ENCODE peak calls at places on chromosomes 7 and 10, in five cellular contexts. P is adrenal gland, Y is OCI-LY7, D is SJSA1, H is heart right ventricle. X is an unnamed sample.
A peak's percentile ranks its signal among the peaks of the same experiment; 100 is the strongest.

GRCh38 chr10:18886102-18886501 is 162.5 kb upstream of the MALRD1 start:
- DNase-seq in P (peak; percentile 10), Y (no peak), D (no peak), H (no peak), X (no peak)

GRCh38 chr10:77131214-77131613 is 506.4 kb downstream of the KCNMA1 start:
- DNase-seq in P (no peak), Y (no peak), D (no peak), H (no peak), X (no peak)

GRCh38 chr10:101687088-101687487 is 7.9 kb downstream of the FBXW4 start:
- DNase-seq in P (no peak), Y (no peak), D (no peak), H (no peak), X (no peak)

GRCh38 chr10:91796332-91797076 is 1.7 kb upstream of the TNKS2 start:
- DNase-seq in P (peak; percentile 31), Y (peak; percentile 65), D (no peak), H (peak; percentile 19), X (no peak)

GRCh38 chr7:44289341-44290249 is 35.8 kb downstream of the CAMK2B start:
- DNase-seq in P (peak; percentile 4), Y (no peak), D (peak; percentile 39), H (peak; percentile 9), X (no peak)

GRCh38 chr10:31799181-31799580 is 129.4 kb downstream of the ARHGAP12 start:
- DNase-seq in P (no peak), Y (no peak), D (no peak), H (no peak), X (no peak)

GRCh38 chr10:125000366-125001312 is 58.7 kb downstream of the ZRANB1 start:
- DNase-seq in P (peak; percentile 67), Y (no peak), D (no peak), H (no peak), X (no peak)

GRCh38 chr10:123149568-123150228 is 1.8 kb downstream of the HMX2 start:
- DNase-seq in P (no peak), Y (no peak), D (no peak), H (no peak), X (no peak)

GRCh38 chr7:3215624-3216585 is 85.1 kb upstream of the SDK1 start:
- DNase-seq in P (no peak), Y (no peak), D (peak; percentile 23), H (no peak), X (no peak)

GRCh38 chr7:2979951-2980350 is 63.7 kb downstream of the CARD11 start:
- DNase-seq in P (no peak), Y (no peak), D (no peak), H (no peak), X (no peak)

GRCh38 chr10:61754553-61755540 is 92.1 kb downstream of the CABCOCO1 start:
- DNase-seq in P (no peak), Y (no peak), D (no peak), H (no peak), X (no peak)

GRCh38 chr7:8423057-8423456 is 10.4 kb upstream of the NXPH1 start:
- DNase-seq in P (no peak), Y (no peak), D (no peak), H (no peak), X (no peak)

GRCh38 chr7:100441641-100442535 is 5.6 kb upstream of the PPP1R35 start:
- DNase-seq in P (no peak), Y (no peak), D (no peak), H (no peak), X (no peak)

GRCh38 chr10:924524-924859 is 7.0 kb downstream of the LARP4B start:
- DNase-seq in P (no peak), Y (no peak), D (no peak), H (no peak), X (no peak)
- H3K4me3 ChIP-seq in P (no peak overlapping the region), Y (no peak overlapping the region), D (no peak overlapping the region), H (no peak overlapping the region), X (no peak overlapping the region)

DNA sequence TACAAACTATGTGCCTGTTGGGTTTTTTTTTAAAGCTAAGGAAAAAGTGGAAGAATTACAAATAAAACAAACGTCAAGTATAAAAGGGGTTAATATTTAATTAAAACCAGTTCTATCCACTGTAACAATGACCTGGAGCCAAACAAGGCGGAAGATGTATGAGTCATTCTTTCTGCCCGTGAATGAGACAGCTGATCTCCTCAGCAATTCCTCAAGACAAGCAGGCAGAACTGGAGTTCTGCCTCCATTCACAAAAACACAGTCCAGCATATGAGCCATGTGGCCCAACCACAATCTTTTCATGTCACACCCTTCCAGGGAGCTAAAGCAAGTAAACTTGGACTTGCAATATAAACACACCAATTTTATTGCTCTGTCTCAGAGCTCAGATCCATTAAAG is 8.4 kb downstream of the ETV1 start:
- DNase-seq in P (peak; percentile 63), Y (no peak), D (peak; percentile 73), H (no peak), X (no peak)
- H3K27ac ChIP-seq in P (no peak overlapping the region), Y (no peak overlapping the region), D (peak overlapping the region; percentile 67), H (peak overlapping the region; percentile 36), X (no peak overlapping the region)

GRCh38 chr10:11877506-11877905 is 54.4 kb downstream of the PROSER2 start:
- DNase-seq in P (no peak), Y (no peak), D (no peak), H (no peak), X (no peak)

GRCh38 chr10:11875499-11876281 is 52.5 kb downstream of the PROSER2 start:
- DNase-seq in P (peak; percentile 84), Y (no peak), D (peak; percentile 90), H (peak; percentile 73), X (no peak)

GRCh38 chr10:11876805-11877395 is 53.7 kb downstream of the PROSER2 start:
- DNase-seq in P (no peak), Y (no peak), D (no peak), H (no peak), X (no peak)

GRCh38 chr10:11874568-11875182 is 51.5 kb downstream of the PROSER2 start:
- DNase-seq in P (no peak), Y (no peak), D (no peak), H (no peak), X (peak; percentile 54)

GRCh38 chr10:11875183-11875498 is 52.0 kb downstream of the PROSER2 start:
- DNase-seq in P (no peak), Y (no peak), D (no peak), H (no peak), X (no peak)
- H3K4me3 ChIP-seq in P (no peak overlapping the region), Y (no peak overlapping the region), D (no peak overlapping the region), H (no peak overlapping the region), X (no peak overlapping the region)

DNA sequence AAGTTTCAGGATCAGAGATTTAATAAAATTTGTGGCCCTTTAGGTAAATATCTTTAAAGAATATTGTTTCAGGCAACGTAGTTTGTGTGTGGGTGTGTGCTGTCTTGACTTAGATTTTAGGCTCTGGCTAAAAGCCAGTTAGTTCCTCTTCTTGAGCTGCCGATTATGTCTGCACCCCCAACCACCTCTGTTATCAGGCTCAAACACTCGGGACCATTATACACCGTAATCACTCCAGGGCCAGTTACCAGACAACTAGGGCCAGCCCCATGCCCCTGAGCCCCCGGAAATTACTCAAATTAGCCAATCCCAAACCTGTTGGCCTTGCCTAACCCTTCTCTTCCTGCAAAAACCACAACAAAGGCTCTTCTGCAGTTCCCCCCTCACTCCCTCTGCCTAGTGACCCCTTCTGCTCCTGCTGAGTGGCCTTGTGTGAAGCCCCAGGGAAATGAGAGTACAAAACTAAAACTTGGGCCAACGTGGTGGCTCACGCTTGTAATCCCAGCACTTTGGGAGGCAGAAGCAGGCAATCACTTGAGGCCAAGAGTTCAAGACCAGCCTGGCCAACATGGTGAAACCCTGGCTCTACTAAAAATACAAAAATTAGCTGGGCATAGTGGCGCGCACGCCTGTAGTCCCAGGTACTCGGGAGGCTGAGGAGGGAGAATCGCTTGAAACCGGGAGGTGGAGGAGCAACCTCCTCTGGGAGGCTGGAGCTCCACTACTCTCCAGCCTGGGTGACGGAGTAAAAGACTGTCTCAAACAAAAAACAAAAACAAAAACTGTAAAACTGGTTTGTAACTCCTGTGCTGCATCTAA is 9.2 kb upstream of the HNRNPF start:
- DNase-seq in P (no peak), Y (peak; percentile 87), D (no peak), H (no peak), X (no peak)
- H3K27ac ChIP-seq in P (no peak overlapping the region), Y (peak overlapping the region; percentile 82), D (no peak overlapping the region), H (no peak overlapping the region), X (no peak overlapping the region)

GRCh38 chr7:102424129-102424551 is 9.2 kb upstream of the ORAI2 start:
- DNase-seq in P (no peak), Y (peak; percentile 42), D (peak; percentile 80), H (no peak), X (no peak)
- H3K4me3 ChIP-seq in P (no peak overlapping the region), Y (peak overlapping the region; percentile 52), D (no peak overlapping the region), H (no peak overlapping the region), X (no peak overlapping the region)

GRCh38 chr10:22672594-22673392 is 41.6 kb downstream of the PIP4K2A start:
- DNase-seq in P (no peak), Y (no peak), D (no peak), H (no peak), X (no peak)
- H3K27ac ChIP-seq in P (no peak overlapping the region), Y (no peak overlapping the region), D (no peak overlapping the region), H (no peak overlapping the region), X (no peak overlapping the region)

DNA sequence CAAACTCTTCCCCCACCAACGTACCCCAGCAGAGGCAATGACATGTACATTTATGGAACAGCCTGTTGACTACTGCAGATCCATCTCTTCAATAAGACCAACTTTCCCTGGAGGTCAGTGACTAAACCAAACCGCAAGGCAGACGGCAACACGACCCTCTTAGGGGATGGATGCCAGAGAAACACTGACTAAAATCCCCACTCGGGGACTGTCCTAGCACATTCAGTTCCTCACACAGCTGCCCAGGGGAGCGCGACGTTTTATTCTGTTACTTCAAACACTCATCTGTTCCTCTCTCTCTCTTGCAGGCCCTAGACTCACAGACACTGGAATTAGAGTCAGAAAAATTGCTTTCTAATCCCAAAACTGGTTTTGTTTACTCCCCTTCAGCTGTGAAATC is 146.5 kb upstream of the PRSS1 start:
- DNase-seq in P (no peak), Y (no peak), D (no peak), H (no peak), X (no peak)
- H3K4me3 ChIP-seq in P (no peak overlapping the region), Y (no peak overlapping the region), D (no peak overlapping the region), H (no peak overlapping the region), X (no peak overlapping the region)

GRCh38 chr7:81924494-81924893 is 154.6 kb upstream of the HGF start:
- DNase-seq in P (no peak), Y (no peak), D (no peak), H (no peak), X (no peak)
- H3K27ac ChIP-seq in P (no peak overlapping the region), Y (no peak overlapping the region), D (no peak overlapping the region), H (no peak overlapping the region), X (no peak overlapping the region)

X was measured in iPS DF 6.9.